ENCODE peak calls at places on chromosomes 3 and 15, in seven cellular contexts. One of them, this sample, is unnamed.
A peak's percentile ranks its signal among the peaks of the same experiment; 100 is the strongest.

GRCh38 chr15:36364377-36364776 is 215.0 kb upstream of the CDIN1 start:
- DNase-seq in DND-41: no peak
- DNase-seq in A549: no peak
- DNase-seq in left ventricle myocardium inferior: no peak
- DNase-seq in uterus: no peak
- DNase-seq in stomach: no peak
- DNase-seq in right atrium auricular region: no peak
- DNase-seq in this sample: no peak

GRCh38 chr3:66038726-66039589 is at the start of gene MAGI1:
- DNase-seq in DND-41: no peak
- DNase-seq in A549: peak; percentile 93
- DNase-seq in left ventricle myocardium inferior: peak; percentile 87
- DNase-seq in uterus: peak; percentile 91
- DNase-seq in stomach: peak; percentile 92
- DNase-seq in right atrium auricular region: peak; percentile 89
- DNase-seq in this sample: peak; percentile 93

GRCh38 chr3:23035927-23036640 is 167.0 kb upstream of the UBE2E2 start:
- DNase-seq in DND-41: peak; percentile 9
- DNase-seq in A549: peak; percentile 18
- DNase-seq in left ventricle myocardium inferior: no peak
- DNase-seq in uterus: no peak
- DNase-seq in stomach: peak; percentile 55
- DNase-seq in right atrium auricular region: no peak
- DNase-seq in this sample: no peak

GRCh38 chr3:22982981-22983582 is 220.0 kb upstream of the UBE2E2 start:
- DNase-seq in DND-41: no peak
- DNase-seq in A549: no peak
- DNase-seq in left ventricle myocardium inferior: no peak
- DNase-seq in uterus: no peak
- DNase-seq in stomach: no peak
- DNase-seq in right atrium auricular region: no peak
- DNase-seq in this sample: no peak

GRCh38 chr3:148006508-148006907 is 597.3 kb downstream of the ZIC1 start:
- DNase-seq in DND-41: no peak
- DNase-seq in A549: no peak
- DNase-seq in left ventricle myocardium inferior: no peak
- DNase-seq in uterus: no peak
- DNase-seq in stomach: no peak
- DNase-seq in right atrium auricular region: no peak
- DNase-seq in this sample: no peak

GRCh38 chr15:33200903-33201302 is 6.4 kb upstream of the FMN1 start:
- DNase-seq in DND-41: no peak
- DNase-seq in A549: no peak
- DNase-seq in left ventricle myocardium inferior: no peak
- DNase-seq in uterus: no peak
- DNase-seq in stomach: no peak
- DNase-seq in right atrium auricular region: no peak
- DNase-seq in this sample: no peak

GRCh38 chr3:76523337-76523736 is 516.6 kb upstream of the ROBO2 start:
- DNase-seq in DND-41: no peak
- DNase-seq in A549: no peak
- DNase-seq in left ventricle myocardium inferior: no peak
- DNase-seq in uterus: no peak
- DNase-seq in stomach: no peak
- DNase-seq in right atrium auricular region: no peak
- DNase-seq in this sample: no peak

GRCh38 chr3:171267089-171267488 is 193.1 kb downstream of the TNIK start:
- DNase-seq in DND-41: no peak
- DNase-seq in A549: no peak
- DNase-seq in left ventricle myocardium inferior: no peak
- DNase-seq in uterus: no peak
- DNase-seq in stomach: no peak
- DNase-seq in right atrium auricular region: no peak
- DNase-seq in this sample: no peak

GRCh38 chr15:52114656-52115055 is 2.1 kb upstream of the BCL2L10 start:
- DNase-seq in DND-41: no peak
- DNase-seq in A549: no peak
- DNase-seq in left ventricle myocardium inferior: no peak
- DNase-seq in uterus: no peak
- DNase-seq in stomach: no peak
- DNase-seq in right atrium auricular region: peak; percentile 46
- DNase-seq in this sample: no peak

GRCh38 chr15:94083467-94083991 is 147.8 kb upstream of the MCTP2 start:
- DNase-seq in DND-41: no peak
- DNase-seq in A549: no peak
- DNase-seq in left ventricle myocardium inferior: no peak
- DNase-seq in uterus: peak; percentile 81
- DNase-seq in stomach: no peak
- DNase-seq in right atrium auricular region: no peak
- DNase-seq in this sample: no peak

GRCh38 chr3:107216711-107217110 is 160.5 kb upstream of the CCDC54 start:
- DNase-seq in DND-41: no peak
- DNase-seq in A549: no peak
- DNase-seq in left ventricle myocardium inferior: no peak
- DNase-seq in uterus: no peak
- DNase-seq in stomach: no peak
- DNase-seq in right atrium auricular region: no peak
- DNase-seq in this sample: no peak

GRCh38 chr3:100761211-100761921 is 52.1 kb downstream of the TFG start:
- DNase-seq in DND-41: peak; percentile 26
- DNase-seq in A549: peak; percentile 21
- DNase-seq in left ventricle myocardium inferior: no peak
- DNase-seq in uterus: no peak
- DNase-seq in stomach: no peak
- DNase-seq in right atrium auricular region: no peak
- DNase-seq in this sample: no peak

GRCh38 chr3:5427938-5428337 is 240.4 kb downstream of the EDEM1 start:
- DNase-seq in DND-41: no peak
- DNase-seq in A549: no peak
- DNase-seq in left ventricle myocardium inferior: no peak
- DNase-seq in uterus: no peak
- DNase-seq in stomach: no peak
- DNase-seq in right atrium auricular region: no peak
- DNase-seq in this sample: no peak

GRCh38 chr15:40845511-40846284 is 1.9 kb downstream of the SPINT1 start:
- DNase-seq in DND-41: no peak
- DNase-seq in A549: no peak
- DNase-seq in left ventricle myocardium inferior: no peak
- DNase-seq in uterus: no peak
- DNase-seq in stomach: peak; percentile 90
- DNase-seq in right atrium auricular region: no peak
- DNase-seq in this sample: no peak

GRCh38 chr3:119352863-119353527 is 58.8 kb downstream of the ARHGAP31 start:
- DNase-seq in DND-41: no peak
- DNase-seq in A549: peak; percentile 50
- DNase-seq in left ventricle myocardium inferior: no peak
- DNase-seq in uterus: no peak
- DNase-seq in stomach: no peak
- DNase-seq in right atrium auricular region: no peak
- DNase-seq in this sample: no peak

GRCh38 chr3:120568624-120569023 is 27.5 kb upstream of the NDUFB4 start:
- DNase-seq in DND-41: no peak
- DNase-seq in A549: no peak
- DNase-seq in left ventricle myocardium inferior: no peak
- DNase-seq in uterus: no peak
- DNase-seq in stomach: no peak
- DNase-seq in right atrium auricular region: no peak
- DNase-seq in this sample: no peak

GRCh38 chr3:11948866-11949265 is 55.3 kb upstream of the SYN2 start:
- DNase-seq in DND-41: no peak
- DNase-seq in A549: no peak
- DNase-seq in left ventricle myocardium inferior: no peak
- DNase-seq in uterus: no peak
- DNase-seq in stomach: no peak
- DNase-seq in right atrium auricular region: no peak
- DNase-seq in this sample: no peak

GRCh38 chr15:81308260-81308659 is 15.7 kb downstream of the STARD5 start:
- DNase-seq in DND-41: no peak
- DNase-seq in A549: no peak
- DNase-seq in left ventricle myocardium inferior: no peak
- DNase-seq in uterus: no peak
- DNase-seq in stomach: no peak
- DNase-seq in right atrium auricular region: no peak
- DNase-seq in this sample: no peak

GRCh38 chr15:69958494-69959134 is 139.1 kb downstream of the TLE3 start:
- DNase-seq in DND-41: no peak
- DNase-seq in A549: peak; percentile 31
- DNase-seq in left ventricle myocardium inferior: no peak
- DNase-seq in uterus: no peak
- DNase-seq in stomach: no peak
- DNase-seq in right atrium auricular region: no peak
- DNase-seq in this sample: no peak

DNA sequence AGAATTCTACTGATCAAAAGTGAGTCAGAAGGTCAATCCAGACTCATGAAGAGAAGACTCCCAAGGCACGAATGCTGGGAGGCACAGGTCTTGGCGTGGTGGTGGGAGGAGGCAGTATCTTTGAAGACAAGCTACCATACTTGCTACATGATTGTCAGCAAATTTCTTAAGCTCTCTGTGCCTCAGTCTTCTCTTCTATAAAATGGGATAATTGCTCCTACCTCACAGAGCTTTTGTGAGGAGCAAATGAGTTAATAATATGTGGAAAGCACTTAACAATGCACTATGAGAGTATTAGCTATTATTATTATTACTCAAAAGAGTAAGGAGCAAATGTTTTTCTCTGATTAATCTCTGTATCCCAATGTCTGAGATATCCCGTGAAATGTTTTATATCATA is 36.2 kb downstream of the EHD4 start:
- DNase-seq in DND-41: no peak
- DNase-seq in A549: no peak
- DNase-seq in left ventricle myocardium inferior: no peak
- DNase-seq in uterus: no peak
- DNase-seq in stomach: no peak
- DNase-seq in right atrium auricular region: no peak
- DNase-seq in this sample: no peak
- H3K4me1 ChIP-seq in DND-41: peaks cover 20% of the 10 kb centered on the region
- H3K4me1 ChIP-seq in A549: peaks cover 52% of the 10 kb centered on the region
- H3K4me1 ChIP-seq in left ventricle myocardium inferior: peaks cover 99% of the 10 kb centered on the region
- H3K4me1 ChIP-seq in uterus: no peaks in the 10 kb centered on the region
- H3K4me1 ChIP-seq in stomach: peaks cover 37% of the 10 kb centered on the region
- H3K4me1 ChIP-seq in right atrium auricular region: peaks cover 77% of the 10 kb centered on the region
- H3K4me1 ChIP-seq in this sample: no peaks in the 10 kb centered on the region

GRCh38 chr15:65856821-65857455 is 12.4 kb upstream of the RAB11A start:
- DNase-seq in DND-41: peak; percentile 74
- DNase-seq in A549: peak; percentile 77
- DNase-seq in left ventricle myocardium inferior: peak; percentile 47
- DNase-seq in uterus: peak; percentile 57
- DNase-seq in stomach: peak; percentile 83
- DNase-seq in right atrium auricular region: peak; percentile 68
- DNase-seq in this sample: peak; percentile 77

GRCh38 chr15:65857718-65858402 is 11.4 kb upstream of the RAB11A start:
- DNase-seq in DND-41: no peak
- DNase-seq in A549: no peak
- DNase-seq in left ventricle myocardium inferior: no peak
- DNase-seq in uterus: no peak
- DNase-seq in stomach: no peak
- DNase-seq in right atrium auricular region: no peak
- DNase-seq in this sample: no peak

GRCh38 chr15:65867244-65867643 is 2.0 kb upstream of the RAB11A start:
- DNase-seq in DND-41: no peak
- DNase-seq in A549: no peak
- DNase-seq in left ventricle myocardium inferior: no peak
- DNase-seq in uterus: no peak
- DNase-seq in stomach: no peak
- DNase-seq in right atrium auricular region: no peak
- DNase-seq in this sample: no peak

GRCh38 chr15:65863106-65863505 is 6.2 kb upstream of the RAB11A start:
- DNase-seq in DND-41: no peak
- DNase-seq in A549: no peak
- DNase-seq in left ventricle myocardium inferior: no peak
- DNase-seq in uterus: no peak
- DNase-seq in stomach: no peak
- DNase-seq in right atrium auricular region: no peak
- DNase-seq in this sample: no peak

DNA sequence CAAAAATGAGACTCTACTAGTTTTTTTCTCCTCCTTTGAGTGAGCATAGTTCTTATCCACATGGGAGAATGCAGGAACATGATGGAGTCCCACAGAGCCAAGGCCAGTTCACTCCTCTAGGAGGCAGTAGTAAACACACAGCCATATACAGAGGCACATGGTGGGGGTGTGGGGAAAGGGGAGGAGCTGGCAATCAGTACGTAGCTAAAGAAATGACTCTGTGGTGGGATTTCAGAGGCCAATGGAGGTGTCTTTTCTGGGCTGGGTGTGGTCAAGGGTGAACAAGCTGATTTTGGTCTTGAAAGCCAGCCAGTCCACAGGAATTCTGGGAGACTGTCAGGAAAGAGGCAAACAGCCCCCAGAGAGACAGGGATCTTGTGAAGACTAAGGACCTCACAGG is 6.6 kb upstream of the RAB11A start:
- DNase-seq in DND-41: peak; percentile 64
- DNase-seq in A549: peak; percentile 92
- DNase-seq in left ventricle myocardium inferior: no peak
- DNase-seq in uterus: no peak
- DNase-seq in stomach: peak; percentile 38
- DNase-seq in right atrium auricular region: no peak
- DNase-seq in this sample: peak; percentile 86
- TF ChIP-seq CTCF in DND-41: peak; percentile 65
- TF ChIP-seq CTCF in A549: peak; percentile 51
- TF ChIP-seq CTCF in left ventricle myocardium inferior: peak; percentile 51
- TF ChIP-seq CTCF in uterus: no peak
- TF ChIP-seq CTCF in stomach: no peak
- TF ChIP-seq CTCF in right atrium auricular region: peak; percentile 38
- TF ChIP-seq CTCF in this sample: peak; percentile 94

GRCh38 chr3:146511402-146512134 is 32.8 kb downstream of the PLSCR1 start:
- DNase-seq in DND-41: no peak
- DNase-seq in A549: no peak
- DNase-seq in left ventricle myocardium inferior: no peak
- DNase-seq in uterus: no peak
- DNase-seq in stomach: no peak
- DNase-seq in right atrium auricular region: no peak
- DNase-seq in this sample: no peak
- H3K9me3 ChIP-seq in DND-41: no peaks in the 10 kb centered on the region
- H3K9me3 ChIP-seq in A549: no peaks in the 10 kb centered on the region
- H3K9me3 ChIP-seq in left ventricle myocardium inferior: no peaks in the 10 kb centered on the region
- H3K9me3 ChIP-seq in uterus: no peaks in the 10 kb centered on the region
- H3K9me3 ChIP-seq in stomach: no peaks in the 10 kb centered on the region
- H3K9me3 ChIP-seq in right atrium auricular region: no peaks in the 10 kb centered on the region
- H3K9me3 ChIP-seq in this sample: no peaks in the 10 kb centered on the region

GRCh38 chr15:71706461-71707229 is 103.7 kb upstream of the NR2E3 start:
- DNase-seq in DND-41: no peak
- DNase-seq in A549: no peak
- DNase-seq in left ventricle myocardium inferior: no peak
- DNase-seq in uterus: no peak
- DNase-seq in stomach: no peak
- DNase-seq in right atrium auricular region: no peak
- DNase-seq in this sample: no peak

GRCh38 chr15:71708052-71708432 is 102.3 kb upstream of the NR2E3 start:
- DNase-seq in DND-41: no peak
- DNase-seq in A549: no peak
- DNase-seq in left ventricle myocardium inferior: no peak
- DNase-seq in uterus: peak; percentile 86
- DNase-seq in stomach: no peak
- DNase-seq in right atrium auricular region: no peak
- DNase-seq in this sample: no peak

GRCh38 chr15:71707230-71708051 is 102.9 kb upstream of the NR2E3 start:
- DNase-seq in DND-41: no peak
- DNase-seq in A549: no peak
- DNase-seq in left ventricle myocardium inferior: no peak
- DNase-seq in uterus: peak; percentile 43
- DNase-seq in stomach: no peak
- DNase-seq in right atrium auricular region: no peak
- DNase-seq in this sample: no peak

GRCh38 chr15:71709808-71710418 is 100.4 kb upstream of the NR2E3 start:
- DNase-seq in DND-41: no peak
- DNase-seq in A549: no peak
- DNase-seq in left ventricle myocardium inferior: no peak
- DNase-seq in uterus: peak; percentile 62
- DNase-seq in stomach: no peak
- DNase-seq in right atrium auricular region: no peak
- DNase-seq in this sample: no peak

GRCh38 chr15:71708741-71709140 is 101.6 kb upstream of the NR2E3 start:
- DNase-seq in DND-41: no peak
- DNase-seq in A549: no peak
- DNase-seq in left ventricle myocardium inferior: no peak
- DNase-seq in uterus: no peak
- DNase-seq in stomach: no peak
- DNase-seq in right atrium auricular region: no peak
- DNase-seq in this sample: no peak
- H3K4me1 ChIP-seq in DND-41: no peaks in the 10 kb centered on the region
- H3K4me1 ChIP-seq in A549: peaks cover 4% of the 10 kb centered on the region
- H3K4me1 ChIP-seq in left ventricle myocardium inferior: peaks cover 69% of the 10 kb centered on the region
- H3K4me1 ChIP-seq in uterus: peaks cover 31% of the 10 kb centered on the region
- H3K4me1 ChIP-seq in stomach: peaks cover 64% of the 10 kb centered on the region
- H3K4me1 ChIP-seq in right atrium auricular region: peaks cover 58% of the 10 kb centered on the region
- H3K4me1 ChIP-seq in this sample: no peaks in the 10 kb centered on the region